ENCODE peak calls at places on chromosome 1, in nine cellular contexts. E is uterus, K is mucosa of descending colon, I is stomach, Q is heart right ventricle, H is PC-9, R is OCI-LY7, N is GM23338, B is fibroblast of mammary gland. Z is an unnamed sample.

GRCh38 chr1:36122463-36123025 is 2.5 kb downstream of the COL8A2 start:
- DNase-seq in B (no peak), E (no peak), H (no peak), I (no peak), Q (no peak), K (no peak), R (no peak), N (no peak), Z (no peak)

GRCh38 chr1:39178541-39179431 is 25.7 kb upstream of the MACF1 start:
- DNase-seq in E (peak; percentile 39), R (no peak), H (peak; percentile 94), Q (no peak), K (no peak), I (no peak), N (no peak), B (no peak), Z (peak; percentile 97)

GRCh38 chr1:22285545-22286396 is 142.9 kb upstream of the WNT4 start:
- DNase-seq in Q (no peak), R (no peak), H (no peak), N (no peak), K (no peak), B (no peak), I (peak; percentile 23), E (no peak), Z (no peak)

GRCh38 chr1:102790997-102791396 is 317.3 kb downstream of the COL11A1 start:
- DNase-seq in N (peak; percentile 25), Q (no peak), K (no peak), H (no peak), B (peak; percentile 1), R (no peak), E (no peak), I (no peak), Z (no peak)

GRCh38 chr1:1063945-1064831 is 9.9 kb downstream of the RNF223 start:
- DNase-seq in H (peak; percentile 83), Q (peak; percentile 35), K (no peak), B (peak; percentile 84), I (peak; percentile 77), E (peak; percentile 54), N (peak; percentile 80), R (peak; percentile 70), Z (peak; percentile 39)

GRCh38 chr1:185567006-185567405 is 167.2 kb upstream of the HMCN1 start:
- DNase-seq in I (no peak), E (no peak), K (no peak), N (no peak), R (no peak), Q (no peak), B (peak; percentile 22), H (peak; percentile 69), Z (no peak)

GRCh38 chr1:93602101-93602500 is 79.5 kb downstream of the BCAR3 start:
- DNase-seq in H (no peak), Q (no peak), K (no peak), N (no peak), E (no peak), I (no peak), B (no peak), R (no peak), Z (no peak)

GRCh38 chr1:80375662-80376061 is 1369.1 kb upstream of the ADGRL4 start:
- DNase-seq in Q (no peak), N (no peak), I (no peak), E (no peak), H (no peak), B (peak; percentile 85), K (no peak), R (no peak), Z (peak; percentile 59)

GRCh38 chr1:118219438-118219837 is 34.4 kb upstream of the SPAG17 start:
- DNase-seq in N (no peak), I (no peak), H (no peak), B (no peak), K (no peak), R (no peak), E (no peak), Q (no peak), Z (no peak)

GRCh38 chr1:162612606-162613400 is 19.5 kb upstream of the DDR2 start:
- DNase-seq in B (peak; percentile 82), E (peak; percentile 39), Q (no peak), N (no peak), R (no peak), K (no peak), I (no peak), H (no peak), Z (no peak)

GRCh38 chr1:113617438-113618141 is 141.7 kb downstream of the PHTF1 start:
- DNase-seq in K (no peak), H (no peak), I (no peak), B (peak; percentile 50), Q (no peak), E (no peak), R (no peak), N (no peak), Z (no peak)

GRCh38 chr1:36366091-36366661 is 19.5 kb downstream of the STK40 start:
- DNase-seq in K (no peak), Q (peak; percentile 72), R (peak; percentile 73), B (peak; percentile 64), I (no peak), H (no peak), E (no peak), N (peak; percentile 76), Z (no peak)

DNA sequence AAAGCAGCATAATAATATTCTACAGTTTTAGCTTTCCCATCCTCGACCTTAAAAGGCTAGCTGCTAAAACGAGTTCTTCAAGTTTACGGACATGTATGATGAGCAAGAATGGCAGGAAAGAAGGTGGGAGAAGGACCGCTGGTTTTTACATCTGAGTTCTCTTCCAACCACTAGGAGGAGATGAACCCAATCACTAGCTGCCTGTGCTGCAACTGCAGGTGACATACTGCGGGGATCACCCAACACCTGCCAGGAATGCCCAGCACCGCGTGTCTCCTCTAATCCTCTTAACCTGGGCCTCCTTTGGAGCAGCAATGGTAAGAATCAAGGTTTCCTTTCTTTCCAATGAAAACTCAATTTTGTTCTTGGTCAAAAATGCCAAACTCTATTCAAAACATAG is 23.5 kb downstream of the TOR3A start:
- DNase-seq in R (peak; percentile 40), E (no peak), Q (no peak), K (no peak), B (no peak), H (no peak), N (peak; percentile 89), I (no peak), Z (no peak)
- TF ChIP-seq CTCF in R (peak; percentile 73), E (no peak), Q (no peak), K (no peak), B (peak; percentile 43), H (peak; percentile 45), N (peak; percentile 76), I (no peak), Z (peak; percentile 54)

GRCh38 chr1:30748098-30748698 is 9.4 kb downstream of the LAPTM5 start:
- DNase-seq in B (peak; percentile 29), H (no peak), E (no peak), I (no peak), K (no peak), N (no peak), R (no peak), Q (no peak), Z (no peak)

GRCh38 chr1:30745156-30745833 is 12.3 kb downstream of the LAPTM5 start:
- DNase-seq in Q (no peak), H (no peak), N (no peak), E (no peak), B (no peak), R (no peak), K (no peak), I (no peak), Z (no peak)

GRCh38 chr1:30745834-30746208 is 11.8 kb downstream of the LAPTM5 start:
- DNase-seq in R (no peak), I (no peak), E (no peak), B (no peak), H (no peak), K (no peak), N (no peak), Q (no peak), Z (no peak)

GRCh38 chr1:30747028-30748008 is 10.3 kb downstream of the LAPTM5 start:
- DNase-seq in I (no peak), N (no peak), H (no peak), E (no peak), Q (no peak), B (no peak), R (no peak), K (no peak), Z (no peak)

DNA sequence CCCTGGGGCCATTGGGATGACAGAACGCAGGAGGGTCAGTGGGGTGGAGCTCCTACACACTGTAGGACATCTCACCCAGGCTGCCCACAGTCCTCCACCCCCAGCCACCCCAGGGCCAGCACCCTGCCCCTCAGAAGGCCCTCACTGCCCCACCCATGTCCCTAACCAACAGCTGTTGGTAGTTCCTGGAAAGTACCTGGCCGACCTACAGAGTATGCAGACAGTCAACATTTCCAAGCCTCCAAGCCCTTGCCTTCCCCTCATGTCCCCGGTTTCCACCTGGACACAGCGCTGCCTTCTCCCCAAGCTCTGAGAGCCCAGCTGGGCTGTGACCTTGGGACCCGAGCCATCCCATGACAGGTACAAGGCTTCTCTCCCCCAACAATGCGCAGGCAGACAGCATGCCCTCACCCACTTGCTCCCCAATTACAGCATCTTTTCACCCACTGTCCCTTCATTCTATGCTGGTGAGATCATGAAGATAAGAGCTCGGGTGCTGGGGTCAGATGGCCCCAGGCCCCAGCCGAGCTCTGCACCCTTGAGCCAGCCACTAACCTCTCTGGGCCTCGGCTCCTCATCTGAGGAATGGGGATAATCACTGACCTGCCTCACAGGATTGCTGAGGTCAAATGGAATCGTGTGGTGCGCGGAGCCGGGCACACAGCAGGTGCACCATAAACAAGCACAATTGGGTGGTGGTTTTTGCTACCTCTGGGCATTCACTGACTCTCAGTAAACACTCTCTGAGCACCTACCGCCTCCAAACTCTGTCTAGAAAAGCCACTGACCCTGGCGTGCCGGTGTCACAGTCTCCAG is 11.2 kb downstream of the LAPTM5 start:
- DNase-seq in B (no peak), Q (no peak), I (no peak), H (no peak), K (no peak), N (no peak), E (no peak), R (no peak), Z (no peak)
- H3K4me3 ChIP-seq in B (no peak overlapping the region), Q (no peak overlapping the region), I (no peak overlapping the region), H (no peak overlapping the region), K (no peak overlapping the region), N (no peak overlapping the region), E (no peak overlapping the region), R (no peak overlapping the region), Z (no peak overlapping the region)

GRCh38 chr1:83588140-83588539 is 410.8 kb downstream of the TTLL7 start:
- DNase-seq in I (no peak), Q (no peak), R (no peak), B (no peak), K (no peak), H (no peak), E (no peak), N (no peak), Z (no peak)

GRCh38 chr1:83581747-83582146 is 417.2 kb downstream of the TTLL7 start:
- DNase-seq in E (no peak), Q (no peak), I (no peak), R (no peak), B (no peak), H (no peak), K (no peak), N (no peak), Z (no peak)

GRCh38 chr1:83583351-83584014 is 415.4 kb downstream of the TTLL7 start:
- DNase-seq in K (peak; percentile 54), Q (no peak), H (no peak), N (no peak), R (no peak), I (no peak), E (no peak), B (peak; percentile 10), Z (no peak)
- TF ChIP-seq CTCF in K (no peak), Q (peak; percentile 17), H (peak; percentile 48), N (peak; percentile 64), R (no peak), I (no peak), E (no peak), B (peak; percentile 24), Z (peak; percentile 24)

GRCh38 chr1:211576717-211577116 is 2.2 kb downstream of the SLC30A1 start:
- DNase-seq in I (no peak), N (no peak), Q (no peak), H (no peak), K (no peak), R (no peak), E (no peak), B (no peak), Z (no peak)
- H3K4me3 ChIP-seq in I (peak overlapping the region; percentile 94), N (peak overlapping the region; percentile 80), Q (peak overlapping the region; percentile 91), H (peak overlapping the region; percentile 77), K (no peak overlapping the region), R (peak overlapping the region; percentile 83), E (peak overlapping the region; percentile 60), B (peak overlapping the region; percentile 75), Z (peak overlapping the region; percentile 73)

Z was measured in epithelial cell of proximal tubule.